ENCODE peak calls at places on chromosomes 13 and 19, in eight cellular contexts. One of them, this sample, is unnamed.
A peak's percentile ranks its signal among the peaks of the same experiment; 100 is the strongest.

GRCh38 chr19:40165362-40165937 is 25.8 kb upstream of the MAP3K10 start:
- DNase-seq in tibial nerve: no peak
- DNase-seq in heart right ventricle: peak; percentile 26
- DNase-seq in CD4-positive, CD25-positive, alpha-beta regulatory T cell: no peak
- DNase-seq in colonic mucosa: peak; percentile 62
- DNase-seq in brain microvascular endothelial cell: peak; percentile 7
- DNase-seq in CD8-positive, alpha-beta T cell: peak; percentile 67
- DNase-seq in aorta: peak; percentile 77
- DNase-seq in this sample: peak; percentile 36

GRCh38 chr19:39156230-39156890 is 30.8 kb downstream of the PAK4 start:
- DNase-seq in tibial nerve: no peak
- DNase-seq in heart right ventricle: no peak
- DNase-seq in CD4-positive, CD25-positive, alpha-beta regulatory T cell: no peak
- DNase-seq in colonic mucosa: peak; percentile 50
- DNase-seq in brain microvascular endothelial cell: peak; percentile 8
- DNase-seq in CD8-positive, alpha-beta T cell: no peak
- DNase-seq in aorta: no peak
- DNase-seq in this sample: no peak

GRCh38 chr13:98693756-98694155 is 58.7 kb downstream of the SLC15A1 start:
- DNase-seq in tibial nerve: no peak
- DNase-seq in heart right ventricle: no peak
- DNase-seq in CD4-positive, CD25-positive, alpha-beta regulatory T cell: no peak
- DNase-seq in colonic mucosa: no peak
- DNase-seq in brain microvascular endothelial cell: no peak
- DNase-seq in CD8-positive, alpha-beta T cell: no peak
- DNase-seq in aorta: no peak
- DNase-seq in this sample: no peak

GRCh38 chr19:51621178-51621577 is 9.0 kb downstream of the SIGLEC5 start:
- DNase-seq in tibial nerve: no peak
- DNase-seq in heart right ventricle: no peak
- DNase-seq in CD4-positive, CD25-positive, alpha-beta regulatory T cell: no peak
- DNase-seq in colonic mucosa: no peak
- DNase-seq in brain microvascular endothelial cell: no peak
- DNase-seq in CD8-positive, alpha-beta T cell: no peak
- DNase-seq in aorta: no peak
- DNase-seq in this sample: no peak

GRCh38 chr19:42153606-42154405 is 21.6 kb upstream of the POU2F2 start:
- DNase-seq in tibial nerve: no peak
- DNase-seq in heart right ventricle: no peak
- DNase-seq in CD4-positive, CD25-positive, alpha-beta regulatory T cell: no peak
- DNase-seq in colonic mucosa: no peak
- DNase-seq in brain microvascular endothelial cell: no peak
- DNase-seq in CD8-positive, alpha-beta T cell: no peak
- DNase-seq in aorta: no peak
- DNase-seq in this sample: no peak

GRCh38 chr19:17834350-17835181 is 13.2 kb downstream of the JAK3 start:
- DNase-seq in tibial nerve: no peak
- DNase-seq in heart right ventricle: no peak
- DNase-seq in CD4-positive, CD25-positive, alpha-beta regulatory T cell: no peak
- DNase-seq in colonic mucosa: no peak
- DNase-seq in brain microvascular endothelial cell: no peak
- DNase-seq in CD8-positive, alpha-beta T cell: no peak
- DNase-seq in aorta: no peak
- DNase-seq in this sample: no peak

GRCh38 chr19:49120868-49121267 is 1.5 kb downstream of the PPFIA3 start:
- DNase-seq in tibial nerve: no peak
- DNase-seq in heart right ventricle: no peak
- DNase-seq in CD4-positive, CD25-positive, alpha-beta regulatory T cell: no peak
- DNase-seq in colonic mucosa: no peak
- DNase-seq in brain microvascular endothelial cell: no peak
- DNase-seq in CD8-positive, alpha-beta T cell: no peak
- DNase-seq in aorta: no peak
- DNase-seq in this sample: no peak

GRCh38 chr19:23440207-23440606 is 44.9 kb upstream of the ZNF91 start:
- DNase-seq in tibial nerve: no peak
- DNase-seq in heart right ventricle: no peak
- DNase-seq in CD4-positive, CD25-positive, alpha-beta regulatory T cell: no peak
- DNase-seq in colonic mucosa: no peak
- DNase-seq in brain microvascular endothelial cell: no peak
- DNase-seq in CD8-positive, alpha-beta T cell: no peak
- DNase-seq in aorta: no peak
- DNase-seq in this sample: no peak

GRCh38 chr13:104414181-104414580 is 1348.0 kb upstream of the SLC10A2 start:
- DNase-seq in tibial nerve: no peak
- DNase-seq in heart right ventricle: no peak
- DNase-seq in CD4-positive, CD25-positive, alpha-beta regulatory T cell: no peak
- DNase-seq in colonic mucosa: no peak
- DNase-seq in brain microvascular endothelial cell: no peak
- DNase-seq in CD8-positive, alpha-beta T cell: no peak
- DNase-seq in aorta: no peak
- DNase-seq in this sample: no peak

GRCh38 chr19:28793391-28794168 is 419.4 kb downstream of the UQCRFS1 start:
- DNase-seq in tibial nerve: no peak
- DNase-seq in heart right ventricle: no peak
- DNase-seq in CD4-positive, CD25-positive, alpha-beta regulatory T cell: no peak
- DNase-seq in colonic mucosa: no peak
- DNase-seq in brain microvascular endothelial cell: no peak
- DNase-seq in CD8-positive, alpha-beta T cell: no peak
- DNase-seq in aorta: no peak
- DNase-seq in this sample: peak; percentile 16

GRCh38 chr13:97212540-97213146 is 9.5 kb upstream of the MBNL2 start:
- DNase-seq in tibial nerve: no peak
- DNase-seq in heart right ventricle: no peak
- DNase-seq in CD4-positive, CD25-positive, alpha-beta regulatory T cell: no peak
- DNase-seq in colonic mucosa: peak; percentile 49
- DNase-seq in brain microvascular endothelial cell: peak; percentile 60
- DNase-seq in CD8-positive, alpha-beta T cell: no peak
- DNase-seq in aorta: no peak
- DNase-seq in this sample: no peak

GRCh38 chr13:32409561-32410440 is 18.1 kb downstream of the N4BP2L1 start:
- DNase-seq in tibial nerve: peak; percentile 23
- DNase-seq in heart right ventricle: peak; percentile 44
- DNase-seq in CD4-positive, CD25-positive, alpha-beta regulatory T cell: no peak
- DNase-seq in colonic mucosa: no peak
- DNase-seq in brain microvascular endothelial cell: peak; percentile 50
- DNase-seq in CD8-positive, alpha-beta T cell: no peak
- DNase-seq in aorta: peak; percentile 56
- DNase-seq in this sample: peak; percentile 42

GRCh38 chr19:21838646-21839045 is 2.7 kb upstream of the ZNF43 start:
- DNase-seq in tibial nerve: no peak
- DNase-seq in heart right ventricle: no peak
- DNase-seq in CD4-positive, CD25-positive, alpha-beta regulatory T cell: no peak
- DNase-seq in colonic mucosa: no peak
- DNase-seq in brain microvascular endothelial cell: peak; percentile 2
- DNase-seq in CD8-positive, alpha-beta T cell: no peak
- DNase-seq in aorta: no peak
- DNase-seq in this sample: no peak

GRCh38 chr13:44989071-44989889 is at the start of the genes GPALPP1 and NUFIP1:
- DNase-seq in tibial nerve: peak; percentile 81
- DNase-seq in heart right ventricle: peak; percentile 96
- DNase-seq in CD4-positive, CD25-positive, alpha-beta regulatory T cell: peak; percentile 88
- DNase-seq in colonic mucosa: peak; percentile 96
- DNase-seq in brain microvascular endothelial cell: peak; percentile 97
- DNase-seq in CD8-positive, alpha-beta T cell: peak; percentile 93
- DNase-seq in aorta: peak; percentile 95
- DNase-seq in this sample: peak; percentile 94

GRCh38 chr19:33398361-33399060 is 25.0 kb downstream of the CEBPG start:
- DNase-seq in tibial nerve: no peak
- DNase-seq in heart right ventricle: no peak
- DNase-seq in CD4-positive, CD25-positive, alpha-beta regulatory T cell: no peak
- DNase-seq in colonic mucosa: no peak
- DNase-seq in brain microvascular endothelial cell: no peak
- DNase-seq in CD8-positive, alpha-beta T cell: no peak
- DNase-seq in aorta: peak; percentile 32
- DNase-seq in this sample: no peak

GRCh38 chr13:61255035-61255796 is 160.4 kb downstream of the PCDH20 start:
- DNase-seq in tibial nerve: no peak
- DNase-seq in heart right ventricle: no peak
- DNase-seq in CD4-positive, CD25-positive, alpha-beta regulatory T cell: no peak
- DNase-seq in colonic mucosa: no peak
- DNase-seq in brain microvascular endothelial cell: no peak
- DNase-seq in CD8-positive, alpha-beta T cell: no peak
- DNase-seq in aorta: no peak
- DNase-seq in this sample: no peak

GRCh38 chr13:40287428-40287827 is 379.0 kb downstream of the FOXO1 start:
- DNase-seq in tibial nerve: no peak
- DNase-seq in heart right ventricle: no peak
- DNase-seq in CD4-positive, CD25-positive, alpha-beta regulatory T cell: no peak
- DNase-seq in colonic mucosa: no peak
- DNase-seq in brain microvascular endothelial cell: no peak
- DNase-seq in CD8-positive, alpha-beta T cell: no peak
- DNase-seq in aorta: no peak
- DNase-seq in this sample: no peak

GRCh38 chr19:40717880-40718773 is 1.2 kb downstream of the ITPKC start:
- DNase-seq in tibial nerve: no peak
- DNase-seq in heart right ventricle: no peak
- DNase-seq in CD4-positive, CD25-positive, alpha-beta regulatory T cell: no peak
- DNase-seq in colonic mucosa: peak; percentile 60
- DNase-seq in brain microvascular endothelial cell: no peak
- DNase-seq in CD8-positive, alpha-beta T cell: no peak
- DNase-seq in aorta: peak; percentile 64
- DNase-seq in this sample: no peak

GRCh38 chr13:58919551-58919950 is 1244.2 kb downstream of the DIAPH3 start:
- DNase-seq in tibial nerve: no peak
- DNase-seq in heart right ventricle: no peak
- DNase-seq in CD4-positive, CD25-positive, alpha-beta regulatory T cell: no peak
- DNase-seq in colonic mucosa: no peak
- DNase-seq in brain microvascular endothelial cell: no peak
- DNase-seq in CD8-positive, alpha-beta T cell: no peak
- DNase-seq in aorta: no peak
- DNase-seq in this sample: no peak

GRCh38 chr13:103640617-103641016 is 574.4 kb upstream of the SLC10A2 start:
- DNase-seq in tibial nerve: no peak
- DNase-seq in heart right ventricle: no peak
- DNase-seq in CD4-positive, CD25-positive, alpha-beta regulatory T cell: no peak
- DNase-seq in colonic mucosa: no peak
- DNase-seq in brain microvascular endothelial cell: peak; percentile 26
- DNase-seq in CD8-positive, alpha-beta T cell: no peak
- DNase-seq in aorta: no peak
- DNase-seq in this sample: no peak

GRCh38 chr19:50551713-50552187 is 16.5 kb downstream of the LRRC4B start:
- DNase-seq in tibial nerve: no peak
- DNase-seq in heart right ventricle: no peak
- DNase-seq in CD4-positive, CD25-positive, alpha-beta regulatory T cell: no peak
- DNase-seq in colonic mucosa: no peak
- DNase-seq in brain microvascular endothelial cell: no peak
- DNase-seq in CD8-positive, alpha-beta T cell: no peak
- DNase-seq in aorta: no peak
- DNase-seq in this sample: no peak
- H3K36me3 ChIP-seq in tibial nerve: no peaks in the 10 kb centered on the region
- H3K36me3 ChIP-seq in heart right ventricle: no peaks in the 10 kb centered on the region
- H3K36me3 ChIP-seq in CD4-positive, CD25-positive, alpha-beta regulatory T cell: no peaks in the 10 kb centered on the region
- H3K36me3 ChIP-seq in colonic mucosa: no peaks in the 10 kb centered on the region
- H3K36me3 ChIP-seq in brain microvascular endothelial cell: no peaks in the 10 kb centered on the region
- H3K36me3 ChIP-seq in CD8-positive, alpha-beta T cell: no peaks in the 10 kb centered on the region
- H3K36me3 ChIP-seq in aorta: no peaks in the 10 kb centered on the region
- H3K36me3 ChIP-seq in this sample: no peaks in the 10 kb centered on the region

DNA sequence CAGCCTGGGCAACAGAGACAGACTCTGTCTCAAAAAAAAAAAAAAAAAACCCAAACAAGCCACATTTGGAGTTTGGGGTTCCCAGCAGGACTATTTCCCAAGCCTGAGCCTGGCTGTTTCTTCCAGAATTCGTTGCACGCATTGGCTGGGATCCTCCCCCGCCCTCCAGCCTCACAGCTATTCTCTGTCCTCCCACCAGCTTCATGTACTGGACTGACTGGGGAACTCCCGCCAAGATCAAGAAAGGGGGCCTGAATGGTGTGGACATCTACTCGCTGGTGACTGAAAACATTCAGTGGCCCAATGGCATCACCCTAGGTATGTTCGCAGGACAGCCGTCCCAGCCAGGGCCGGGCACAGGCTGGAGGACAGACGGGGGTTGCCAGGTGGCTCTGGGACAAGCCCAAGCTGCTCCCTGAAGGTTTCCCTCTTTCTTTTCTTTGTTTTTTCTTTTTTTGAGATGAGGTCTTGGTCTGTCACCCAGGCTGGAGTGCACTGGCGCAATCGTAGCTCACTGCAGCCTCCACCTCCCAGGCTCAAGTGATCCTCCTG is 26.7 kb downstream of the LDLR start:
- DNase-seq in tibial nerve: no peak
- DNase-seq in heart right ventricle: no peak
- DNase-seq in CD4-positive, CD25-positive, alpha-beta regulatory T cell: no peak
- DNase-seq in colonic mucosa: no peak
- DNase-seq in brain microvascular endothelial cell: no peak
- DNase-seq in CD8-positive, alpha-beta T cell: no peak
- DNase-seq in aorta: no peak
- DNase-seq in this sample: no peak
- H3K36me3 ChIP-seq in tibial nerve: peaks cover 11% of the 10 kb centered on the region
- H3K36me3 ChIP-seq in heart right ventricle: peaks cover 23% of the 10 kb centered on the region
- H3K36me3 ChIP-seq in CD4-positive, CD25-positive, alpha-beta regulatory T cell: peaks cover 52% of the 10 kb centered on the region
- H3K36me3 ChIP-seq in colonic mucosa: peaks cover 57% of the 10 kb centered on the region
- H3K36me3 ChIP-seq in brain microvascular endothelial cell: peaks cover 97% of the 10 kb centered on the region
- H3K36me3 ChIP-seq in CD8-positive, alpha-beta T cell: peaks cover 26% of the 10 kb centered on the region
- H3K36me3 ChIP-seq in aorta: peaks cover 6% of the 10 kb centered on the region
- H3K36me3 ChIP-seq in this sample: peaks cover 95% of the 10 kb centered on the region

DNA sequence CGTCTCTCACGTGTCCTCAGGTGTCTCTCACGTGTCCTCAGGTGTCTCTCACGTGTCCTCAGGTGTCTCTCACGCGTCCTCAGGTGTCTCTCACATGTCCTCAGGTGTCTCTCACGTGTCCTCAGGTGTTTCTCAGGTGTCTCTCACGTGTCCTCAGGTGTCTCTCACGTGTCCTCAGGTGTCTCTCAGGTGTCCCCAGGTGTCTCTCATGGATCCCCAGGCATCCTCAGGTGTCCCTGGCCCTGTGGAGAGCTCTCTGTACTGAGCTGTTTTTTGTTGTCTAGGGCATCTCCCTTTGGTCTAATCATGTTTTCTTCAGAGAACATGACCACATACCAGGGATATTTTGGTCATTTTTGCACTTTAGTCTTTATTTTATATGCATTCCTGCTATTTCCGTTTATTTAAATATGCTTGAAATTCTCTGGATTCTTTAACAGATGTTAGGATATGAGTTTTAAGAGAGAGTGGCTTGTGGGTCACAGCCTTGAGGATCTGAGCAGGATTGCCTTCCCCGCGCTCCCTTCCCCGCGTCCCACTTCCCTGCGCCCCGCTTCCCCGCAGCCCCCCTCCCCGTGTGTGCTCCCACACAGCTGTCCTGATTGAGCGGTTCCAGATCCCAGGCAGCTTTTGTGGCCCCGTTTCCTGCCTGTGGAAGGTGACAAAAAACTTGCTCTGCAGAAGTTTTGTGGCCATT is 31.9 kb downstream of the ATP4B start:
- DNase-seq in tibial nerve: no peak
- DNase-seq in heart right ventricle: no peak
- DNase-seq in CD4-positive, CD25-positive, alpha-beta regulatory T cell: no peak
- DNase-seq in colonic mucosa: no peak
- DNase-seq in brain microvascular endothelial cell: no peak
- DNase-seq in CD8-positive, alpha-beta T cell: no peak
- DNase-seq in aorta: peak; percentile 35
- DNase-seq in this sample: peak; percentile 2
- H3K36me3 ChIP-seq in tibial nerve: no peaks in the 10 kb centered on the region
- H3K36me3 ChIP-seq in heart right ventricle: no peaks in the 10 kb centered on the region
- H3K36me3 ChIP-seq in CD4-positive, CD25-positive, alpha-beta regulatory T cell: peaks cover 10% of the 10 kb centered on the region
- H3K36me3 ChIP-seq in colonic mucosa: no peaks in the 10 kb centered on the region
- H3K36me3 ChIP-seq in brain microvascular endothelial cell: peaks cover 19% of the 10 kb centered on the region
- H3K36me3 ChIP-seq in CD8-positive, alpha-beta T cell: no peaks in the 10 kb centered on the region
- H3K36me3 ChIP-seq in aorta: no peaks in the 10 kb centered on the region
- H3K36me3 ChIP-seq in this sample: peaks cover 28% of the 10 kb centered on the region

GRCh38 chr19:5038631-5039271 is 69.8 kb downstream of the KDM4B start:
- DNase-seq in tibial nerve: no peak
- DNase-seq in heart right ventricle: no peak
- DNase-seq in CD4-positive, CD25-positive, alpha-beta regulatory T cell: no peak
- DNase-seq in colonic mucosa: no peak
- DNase-seq in brain microvascular endothelial cell: no peak
- DNase-seq in CD8-positive, alpha-beta T cell: no peak
- DNase-seq in aorta: no peak
- DNase-seq in this sample: no peak
- H3K36me3 ChIP-seq in tibial nerve: peaks cover 15% of the 10 kb centered on the region
- H3K36me3 ChIP-seq in heart right ventricle: peaks cover 24% of the 10 kb centered on the region
- H3K36me3 ChIP-seq in CD4-positive, CD25-positive, alpha-beta regulatory T cell: peaks cover 12% of the 10 kb centered on the region
- H3K36me3 ChIP-seq in colonic mucosa: peaks cover 7% of the 10 kb centered on the region
- H3K36me3 ChIP-seq in brain microvascular endothelial cell: peaks cover 31% of the 10 kb centered on the region
- H3K36me3 ChIP-seq in CD8-positive, alpha-beta T cell: peaks cover 4% of the 10 kb centered on the region
- H3K36me3 ChIP-seq in aorta: peaks cover 5% of the 10 kb centered on the region
- H3K36me3 ChIP-seq in this sample: peaks cover 40% of the 10 kb centered on the region

This sample was measured in left ventricle myocardium inferior.